ENCODE peak calls at places on chromosomes 2 and 18, in eight cellular contexts. W, N, J, O, F, G, L and M are unnamed samples.
A peak's percentile ranks its signal among the peaks of the same experiment; 100 is the strongest.

GRCh38 chr2:5978352-5978751 is 286.2 kb downstream of the SOX11 start:
- DNase-seq in W (no peak), N (no peak), J (no peak), O (no peak), F (no peak), G (no peak), L (no peak), M (peak; percentile 0)

GRCh38 chr2:46303822-46304221 is 6.6 kb downstream of the EPAS1 start:
- DNase-seq in W (no peak), N (no peak), J (no peak), O (no peak), F (no peak), G (no peak), L (no peak), M (no peak)

GRCh38 chr18:12236934-12237832 is 17.0 kb upstream of the CIDEA start:
- DNase-seq in W (peak; percentile 53), N (peak; percentile 28), J (peak; percentile 90), O (peak; percentile 83), F (peak; percentile 56), G (peak; percentile 38), L (no peak), M (peak; percentile 84)

GRCh38 chr18:67216846-67217245 is 299.7 kb downstream of the DSEL start:
- DNase-seq in W (no peak), N (no peak), J (no peak), O (no peak), F (no peak), G (no peak), L (no peak), M (no peak)

GRCh38 chr2:111252436-111252835 is 131.7 kb downstream of the BCL2L11 start:
- DNase-seq in W (no peak), N (no peak), J (no peak), O (no peak), F (peak; percentile 22), G (no peak), L (peak; percentile 1), M (no peak)

GRCh38 chr2:95074663-95075439 is 46.8 kb downstream of the MRPS5 start:
- DNase-seq in W (no peak), N (no peak), J (no peak), O (no peak), F (no peak), G (peak; percentile 72), L (no peak), M (no peak)

GRCh38 chr2:135451966-135452365 is 79.1 kb downstream of the ZRANB3 start:
- DNase-seq in W (no peak), N (no peak), J (no peak), O (no peak), F (no peak), G (no peak), L (no peak), M (no peak)

GRCh38 chr2:230925443-230925878 is 419 bp upstream of the GPR55 start:
- DNase-seq in W (no peak), N (no peak), J (no peak), O (no peak), F (no peak), G (no peak), L (no peak), M (no peak)

GRCh38 chr2:226756131-226756530 is 43.5 kb downstream of the IRS1 start:
- DNase-seq in W (peak; percentile 59), N (peak; percentile 50), J (peak; percentile 16), O (no peak), F (peak; percentile 94), G (no peak), L (no peak), M (no peak)

GRCh38 chr2:172293952-172294351 is 133.4 kb upstream of the ITGA6 start:
- DNase-seq in W (peak; percentile 81), N (no peak), J (peak; percentile 70), O (no peak), F (peak; percentile 69), G (no peak), L (no peak), M (no peak)

GRCh38 chr2:236622660-236623059 is 53.0 kb downstream of the ACKR3 start:
- DNase-seq in W (no peak), N (no peak), J (no peak), O (no peak), F (no peak), G (no peak), L (no peak), M (no peak)

GRCh38 chr2:86333378-86333777 is 4.0 kb downstream of the REEP1 start:
- DNase-seq in W (no peak), N (no peak), J (no peak), O (no peak), F (no peak), G (no peak), L (no peak), M (no peak)

GRCh38 chr2:86338778-86339295 is 1.4 kb upstream of the REEP1 start:
- DNase-seq in W (no peak), N (no peak), J (no peak), O (peak; percentile 22), F (no peak), G (no peak), L (no peak), M (no peak)

GRCh38 chr2:86336350-86337234 is 834 bp downstream of the REEP1 start:
- DNase-seq in W (no peak), N (no peak), J (peak; percentile 18), O (peak; percentile 34), F (no peak), G (no peak), L (no peak), M (no peak)

GRCh38 chr2:86337235-86338099 is at the start of gene REEP1:
- DNase-seq in W (no peak), N (no peak), J (peak; percentile 47), O (peak; percentile 72), F (no peak), G (no peak), L (no peak), M (peak; percentile 34)

GRCh38 chr2:86335865-86336321 is 1.5 kb downstream of the REEP1 start:
- DNase-seq in W (no peak), N (no peak), J (peak; percentile 53), O (peak; percentile 39), F (no peak), G (no peak), L (no peak), M (no peak)
- TF ChIP-seq CTCF in W (no peak), N (no peak), J (no peak), O (no peak), F (no peak), G (no peak), L (no peak), M (no peak)

GRCh38 chr2:19359456-19359855 is 1.0 kb upstream of the OSR1 start:
- DNase-seq in W (no peak), N (no peak), J (no peak), O (no peak), F (no peak), G (no peak), L (no peak), M (no peak)

GRCh38 chr2:19356545-19357382 is 1.7 kb downstream of the OSR1 start:
- DNase-seq in W (peak; percentile 36), N (no peak), J (no peak), O (no peak), F (no peak), G (no peak), L (no peak), M (peak; percentile 18)

GRCh38 chr2:19359021-19359357 is 566 bp upstream of the OSR1 start:
- DNase-seq in W (no peak), N (no peak), J (no peak), O (no peak), F (no peak), G (no peak), L (no peak), M (no peak)

GRCh38 chr2:19357383-19358241 is 811 bp downstream of the OSR1 start:
- DNase-seq in W (peak; percentile 69), N (peak; percentile 5), J (peak; percentile 36), O (no peak), F (peak; percentile 40), G (no peak), L (no peak), M (peak; percentile 16)

DNA sequence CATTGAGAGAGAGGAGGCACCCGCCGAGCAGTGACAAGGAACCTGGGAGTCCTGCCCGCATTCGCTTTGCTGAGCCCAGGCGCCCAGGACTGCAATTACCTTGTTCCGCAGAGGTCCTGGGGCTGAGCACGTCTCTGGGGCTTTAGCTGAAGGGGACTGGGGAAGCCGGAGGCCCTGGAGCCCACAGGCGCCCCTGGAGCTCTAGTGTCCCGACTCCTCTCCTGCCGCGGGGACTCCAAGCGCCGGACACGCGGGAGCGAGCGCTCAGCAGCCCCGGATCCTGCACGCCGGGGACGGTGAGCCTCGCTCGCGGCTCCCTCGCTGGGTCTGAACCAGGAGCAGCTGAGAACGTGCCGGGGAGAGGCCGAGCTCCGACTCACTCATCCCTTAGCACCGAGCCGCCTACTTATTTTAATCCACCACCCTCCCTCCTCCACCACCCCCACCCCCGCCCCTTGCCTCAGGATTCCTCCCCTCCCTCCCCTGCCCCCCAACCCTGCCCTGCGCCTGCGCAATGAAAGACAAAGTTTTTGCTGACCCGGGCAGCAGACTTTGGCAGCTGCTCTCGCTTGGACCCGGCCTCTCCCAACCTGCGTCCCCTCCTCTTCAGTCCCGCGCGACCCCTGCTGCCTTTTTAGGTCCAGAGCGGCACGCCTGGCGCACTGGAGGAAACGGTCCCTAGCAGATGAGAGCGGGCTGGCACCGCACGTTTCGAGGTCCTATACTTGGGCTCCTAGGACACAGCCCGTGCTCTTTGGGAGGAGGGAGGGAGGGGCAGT is at the start of gene OSR1:
- DNase-seq in W (peak; percentile 91), N (peak; percentile 62), J (peak; percentile 54), O (no peak), F (peak; percentile 85), G (no peak), L (no peak), M (peak; percentile 26)
- TF ChIP-seq CTCF in W (no peak), N (no peak), J (no peak), O (peak; percentile 18), F (no peak), G (no peak), L (no peak), M (no peak)

GRCh38 chr2:86706935-86707334 is 13.2 kb upstream of the RMND5A start:
- DNase-seq in W (no peak), N (no peak), J (no peak), O (no peak), F (no peak), G (no peak), L (no peak), M (no peak)

GRCh38 chr2:86704482-86704971 is 15.6 kb upstream of the RMND5A start:
- DNase-seq in W (peak; percentile 69), N (peak; percentile 80), J (peak; percentile 61), O (no peak), F (peak; percentile 67), G (no peak), L (peak; percentile 37), M (no peak)

GRCh38 chr2:86706220-86706619 is 13.9 kb upstream of the RMND5A start:
- DNase-seq in W (no peak), N (no peak), J (no peak), O (no peak), F (no peak), G (no peak), L (no peak), M (no peak)

GRCh38 chr2:86700705-86701104 is 19.4 kb upstream of the RMND5A start:
- DNase-seq in W (no peak), N (peak; percentile 38), J (no peak), O (no peak), F (peak; percentile 3), G (no peak), L (no peak), M (no peak)

GRCh38 chr2:86703704-86704370 is 16.3 kb upstream of the RMND5A start:
- DNase-seq in W (peak; percentile 56), N (peak; percentile 82), J (peak; percentile 77), O (no peak), F (peak; percentile 34), G (no peak), L (peak; percentile 57), M (no peak)
- TF ChIP-seq CTCF in W (no peak), N (peak; percentile 28), J (no peak), O (no peak), F (no peak), G (no peak), L (no peak), M (no peak)

GRCh38 chr2:150485114-150485870 is 2.2 kb downstream of the RND3 start:
- DNase-seq in W (peak; percentile 73), N (peak; percentile 76), J (peak; percentile 84), O (peak; percentile 84), F (peak; percentile 65), G (no peak), L (no peak), M (peak; percentile 24)
- TF ChIP-seq CTCF in W (no peak), N (peak; percentile 34), J (no peak), O (peak; percentile 58), F (peak; percentile 26), G (no peak), L (no peak), M (no peak)